ENCODE peak calls at places on chromosomes 12 and 14, in eight cellular contexts. C is Peyer's patch, L is ovary, V is IMR-90, G is pancreas, I is tibial artery, K is left ventricle myocardium inferior, O is left lung. A is an unnamed sample. For H3K4me1, the result is how much of the 10 kb centered on the place peaks cover.

GRCh38 chr12:8890313-8891084 is 23.8 kb upstream of the PHC1 start:
- DNase-seq in C (peak), L (peak), V (peak), G (peak), I (no peak), K (no peak), O (no peak), A (no peak)

GRCh38 chr14:34277191-34277590 is 184.8 kb downstream of the SPTSSA start:
- DNase-seq in C (no peak), L (no peak), V (no peak), G (no peak), I (no peak), K (no peak), O (no peak), A (no peak)

GRCh38 chr12:26791328-26791791 is 41.6 kb downstream of the ITPR2 start:
- DNase-seq in C (no peak), L (no peak), V (peak), G (no peak), I (no peak), K (no peak), O (no peak), A (no peak)

GRCh38 chr14:66330916-66331315 is 155.3 kb upstream of the CCDC196 start:
- DNase-seq in C (no peak), L (no peak), V (no peak), G (no peak), I (no peak), K (no peak), O (no peak), A (no peak)

GRCh38 chr12:121223283-121223946 is 13.5 kb downstream of the P2RX4 start:
- DNase-seq in C (peak), L (no peak), V (no peak), G (no peak), I (no peak), K (no peak), O (no peak), A (no peak)

GRCh38 chr14:26596722-26597030 is 1.2 kb downstream of the NOVA1 start:
- DNase-seq in C (no peak), L (no peak), V (peak), G (no peak), I (peak), K (peak), O (no peak), A (no peak)

GRCh38 chr12:25327321-25327720 is 76.6 kb upstream of the KRAS start:
- DNase-seq in C (no peak), L (no peak), V (no peak), G (no peak), I (no peak), K (no peak), O (no peak), A (no peak)

GRCh38 chr12:67648306-67649164 is at the start of gene DYRK2:
- DNase-seq in C (peak), L (peak), V (peak), G (peak), I (peak), K (peak), O (peak), A (peak)

GRCh38 chr12:106508966-106509365 is 73.8 kb upstream of the RFX4 start:
- DNase-seq in C (no peak), L (no peak), V (peak), G (no peak), I (no peak), K (no peak), O (no peak), A (no peak)

GRCh38 chr12:122152754-122153153 is 21.3 kb downstream of the IL31 start:
- DNase-seq in C (no peak), L (no peak), V (no peak), G (no peak), I (no peak), K (no peak), O (no peak), A (no peak)

GRCh38 chr12:87784350-87784749 is 244.9 kb downstream of the C12orf50 start:
- DNase-seq in C (no peak), L (no peak), V (no peak), G (no peak), I (no peak), K (no peak), O (no peak), A (no peak)

GRCh38 chr12:99553461-99553860 is 94.1 kb upstream of the GARIN6 start:
- DNase-seq in C (no peak), L (no peak), V (no peak), G (no peak), I (no peak), K (no peak), O (no peak), A (no peak)

GRCh38 chr12:101566318-101566717 is 28.5 kb upstream of the MYBPC1 start:
- DNase-seq in C (no peak), L (no peak), V (no peak), G (no peak), I (no peak), K (no peak), O (no peak), A (no peak)

GRCh38 chr14:71539660-71540285 is 392.5 kb upstream of the RGS6 start:
- DNase-seq in C (no peak), L (no peak), V (no peak), G (no peak), I (no peak), K (no peak), O (no peak), A (no peak)

GRCh38 chr12:22656376-22656775 is 31.4 kb downstream of the ETNK1 start:
- DNase-seq in C (no peak), L (no peak), V (no peak), G (no peak), I (no peak), K (no peak), O (no peak), A (no peak)

GRCh38 chr14:54348001-54348611 is 48.7 kb upstream of the CDKN3 start:
- DNase-seq in C (no peak), L (no peak), V (peak), G (no peak), I (no peak), K (no peak), O (no peak), A (no peak)

GRCh38 chr14:23910081-23910875 is 43.3 kb upstream of the DHRS4 start:
- DNase-seq in C (no peak), L (peak), V (peak), G (peak), I (no peak), K (no peak), O (no peak), A (no peak)

GRCh38 chr12:107859367-107859766 is 84.9 kb downstream of the ASCL4 start:
- DNase-seq in C (no peak), L (no peak), V (no peak), G (no peak), I (no peak), K (no peak), O (no peak), A (no peak)

GRCh38 chr14:22653012-22653621 is 9.0 kb upstream of the OR6J1 start:
- DNase-seq in C (peak), L (peak), V (peak), G (peak), I (peak), K (peak), O (peak), A (no peak)

GRCh38 chr14:67583711-67584644 is 16.1 kb downstream of the PIGH start:
- DNase-seq in C (peak), L (no peak), V (peak), G (no peak), I (no peak), K (no peak), O (no peak), A (no peak)

GRCh38 chr12:19150273-19150895 is 20.9 kb downstream of the PLEKHA5 start:
- DNase-seq in C (no peak), L (no peak), V (no peak), G (no peak), I (no peak), K (no peak), O (no peak), A (no peak)

GRCh38 chr14:68670344-68670725 is 122.5 kb downstream of the ZFP36L1 start:
- DNase-seq in C (peak), L (no peak), V (no peak), G (no peak), I (no peak), K (no peak), O (no peak), A (no peak)

GRCh38 chr14:68669644-68670343 is 123.1 kb downstream of the ZFP36L1 start:
- DNase-seq in C (peak), L (no peak), V (no peak), G (no peak), I (peak), K (no peak), O (no peak), A (no peak)

GRCh38 chr14:68668028-68668427 is 124.8 kb downstream of the ZFP36L1 start:
- DNase-seq in C (peak), L (no peak), V (no peak), G (no peak), I (peak), K (no peak), O (no peak), A (no peak)

GRCh38 chr14:68668531-68668930 is 124.3 kb downstream of the ZFP36L1 start:
- DNase-seq in C (no peak), L (no peak), V (no peak), G (no peak), I (peak), K (no peak), O (no peak), A (no peak)

DNA sequence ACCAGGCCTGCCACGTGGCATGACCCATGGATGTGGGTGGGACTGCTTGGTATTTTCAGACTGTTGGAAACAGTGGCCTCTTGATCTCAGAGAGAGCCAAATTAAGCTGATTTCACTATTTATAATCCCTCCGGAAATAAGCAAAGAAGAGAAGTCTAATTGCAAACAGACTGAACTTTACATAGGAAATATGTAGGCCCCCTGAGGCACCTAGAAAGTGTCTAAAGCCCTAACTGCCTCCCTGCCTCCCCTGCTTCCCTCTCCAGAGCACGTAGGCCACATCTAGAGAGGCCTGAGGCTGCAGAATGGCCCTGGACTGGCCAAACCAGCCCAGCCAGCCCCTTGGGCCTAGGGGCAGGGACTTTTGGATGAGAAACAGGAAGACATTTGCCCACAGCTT is 123.8 kb downstream of the ZFP36L1 start:
- DNase-seq in C (no peak), L (no peak), V (no peak), G (no peak), I (peak), K (no peak), O (no peak), A (no peak)
- H3K4me1 ChIP-seq in C (under half), L (under half), V (under half), G (under half), I (half or more), K (half or more), O (half or more), A (under half)

GRCh38 chr14:39368261-39368959 is 63.8 kb downstream of the FBXO33 start:
- DNase-seq in C (no peak), L (peak), V (peak), G (peak), I (no peak), K (no peak), O (no peak), A (no peak)

GRCh38 chr14:39367387-39367751 is 64.9 kb downstream of the FBXO33 start:
- DNase-seq in C (no peak), L (no peak), V (no peak), G (no peak), I (no peak), K (no peak), O (no peak), A (no peak)

GRCh38 chr14:39372656-39373055 is 59.6 kb downstream of the FBXO33 start:
- DNase-seq in C (no peak), L (no peak), V (peak), G (no peak), I (no peak), K (no peak), O (no peak), A (no peak)

GRCh38 chr14:39369029-39369428 is 63.2 kb downstream of the FBXO33 start:
- DNase-seq in C (no peak), L (no peak), V (no peak), G (no peak), I (no peak), K (no peak), O (no peak), A (no peak)

GRCh38 chr14:39370415-39370814 is 61.8 kb downstream of the FBXO33 start:
- DNase-seq in C (no peak), L (no peak), V (no peak), G (no peak), I (no peak), K (no peak), O (no peak), A (no peak)
- TF ChIP-seq CTCF in C (no peak), L (no peak), V (no peak), G (no peak), I (no peak), K (no peak), O (no peak), A (no peak)

DNA sequence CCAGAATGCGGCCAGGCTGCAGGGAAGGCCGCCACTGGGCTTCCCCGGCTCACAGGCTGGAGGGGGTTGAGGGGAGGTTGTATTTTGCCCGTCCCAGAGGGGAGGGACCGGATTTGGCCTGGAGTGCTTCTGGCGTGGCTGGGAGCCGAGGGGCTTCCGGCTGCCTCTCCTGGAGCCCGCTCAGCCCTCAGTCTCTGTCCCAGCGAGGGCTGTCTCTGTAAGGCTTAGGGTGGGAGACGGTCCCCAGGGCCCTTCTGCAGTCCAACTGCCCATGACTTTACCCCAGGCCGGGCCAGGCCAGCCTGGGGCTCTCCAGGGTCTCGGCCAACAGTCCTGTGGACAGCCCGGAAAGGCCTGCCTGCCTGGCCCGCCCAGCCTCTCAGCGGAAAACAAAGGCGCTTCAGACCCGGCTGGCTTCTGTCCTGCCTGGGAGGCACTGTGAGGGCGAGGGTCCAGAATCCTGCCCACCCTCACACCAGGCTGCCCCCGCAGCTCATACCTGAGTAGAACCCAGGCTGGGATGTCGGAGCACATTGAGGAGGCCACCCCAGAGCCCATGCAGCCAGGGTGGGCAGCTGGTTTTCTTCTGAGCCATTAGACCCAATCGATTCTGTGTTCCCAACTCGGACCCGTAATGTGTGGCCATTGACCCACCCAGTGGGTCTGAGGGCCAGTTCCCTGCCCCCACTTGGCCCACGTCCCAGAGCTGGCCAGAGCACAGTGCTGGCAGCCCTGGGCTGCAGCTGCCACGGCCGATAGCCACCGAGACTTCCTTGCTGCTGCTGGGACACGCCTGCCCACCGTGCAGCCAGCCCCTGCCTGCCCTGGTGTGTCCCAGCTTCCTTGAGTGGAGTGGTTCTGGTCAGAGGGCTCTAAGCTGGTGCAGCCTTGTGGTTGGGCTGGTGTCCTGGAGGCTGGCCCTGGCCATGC is 1.6 kb downstream of the CRIP2 start:
- DNase-seq in C (no peak), L (peak), V (peak), G (peak), I (peak), K (peak), O (peak), A (no peak)
- H3K4me3 ChIP-seq in C (peak), L (peak), V (peak), G (peak), I (peak), K (peak), O (peak), A (peak)

GRCh38 chr14:48323655-48324054 is 648.2 kb upstream of the MDGA2 start:
- DNase-seq in C (no peak), L (no peak), V (peak), G (no peak), I (no peak), K (no peak), O (no peak), A (no peak)

GRCh38 chr14:48331421-48331820 is 656.0 kb upstream of the MDGA2 start:
- DNase-seq in C (no peak), L (no peak), V (peak), G (no peak), I (no peak), K (no peak), O (no peak), A (no peak)

GRCh38 chr14:48319823-48320222 is 644.4 kb upstream of the MDGA2 start:
- DNase-seq in C (no peak), L (no peak), V (no peak), G (no peak), I (no peak), K (no peak), O (no peak), A (no peak)

GRCh38 chr14:48325486-48325885 is 650.1 kb upstream of the MDGA2 start:
- DNase-seq in C (no peak), L (no peak), V (peak), G (no peak), I (no peak), K (no peak), O (no peak), A (no peak)
- H3K4me1 ChIP-seq in C (under half), L (under half), V (under half), G (under half), I (under half), K (under half), O (under half), A (under half)

DNA sequence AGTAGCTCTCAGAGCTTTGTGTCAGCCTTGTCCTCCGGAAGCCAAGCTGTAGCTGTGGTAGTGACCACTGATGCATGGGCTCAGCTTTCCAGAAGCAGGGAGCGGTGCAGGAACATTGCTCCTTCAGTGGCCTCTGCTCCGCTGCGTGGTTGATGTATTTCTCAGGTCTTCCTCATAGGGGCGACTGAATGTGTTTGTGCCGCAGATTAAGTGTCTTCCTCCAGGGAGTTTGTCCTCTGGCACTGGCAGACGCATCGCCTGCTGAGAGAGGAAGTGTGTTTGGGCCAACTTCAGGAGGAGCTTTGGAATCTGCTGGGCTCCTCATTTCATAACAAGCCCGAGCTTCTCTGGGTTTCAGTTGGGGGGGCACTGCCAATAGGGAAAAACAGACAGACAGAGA is 69.2 kb upstream of the PRIMA1 start:
- DNase-seq in C (no peak), L (no peak), V (no peak), G (no peak), I (no peak), K (no peak), O (no peak), A (no peak)
- TF ChIP-seq CTCF in C (no peak), L (no peak), V (no peak), G (no peak), I (no peak), K (no peak), O (no peak), A (no peak)

GRCh38 chr14:37586783-37587428 is 8.1 kb downstream of the FOXA1 start:
- DNase-seq in C (no peak), L (no peak), V (no peak), G (no peak), I (no peak), K (no peak), O (no peak), A (no peak)
- H3K4me3 ChIP-seq in C (peak), L (no peak), V (no peak), G (no peak), I (no peak), K (no peak), O (no peak), A (no peak)

DNA sequence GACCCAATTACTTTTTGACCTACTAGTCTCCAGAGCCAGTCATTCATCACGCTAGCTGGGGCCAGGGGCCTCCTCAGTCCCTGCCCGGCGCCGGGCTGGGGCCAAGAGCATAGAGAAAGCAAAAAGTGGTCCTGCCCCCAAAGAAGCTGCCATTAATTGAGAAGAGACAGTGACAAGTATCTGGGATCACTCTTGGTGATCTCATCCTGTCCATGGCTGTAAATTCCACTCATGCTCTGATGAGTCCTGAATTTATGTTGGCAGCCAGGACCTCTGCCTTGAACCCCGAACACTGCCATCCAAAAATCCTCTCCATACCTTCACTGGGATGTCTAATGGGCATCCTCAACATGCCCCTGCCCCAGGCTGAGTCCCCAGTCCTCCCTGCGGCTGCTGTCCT is 34.4 kb upstream of the DLK1 start:
- DNase-seq in C (no peak), L (no peak), V (no peak), G (no peak), I (no peak), K (no peak), O (no peak), A (no peak)
- H3K4me1 ChIP-seq in C (under half), L (under half), V (under half), G (under half), I (under half), K (under half), O (under half), A (under half)

DNA sequence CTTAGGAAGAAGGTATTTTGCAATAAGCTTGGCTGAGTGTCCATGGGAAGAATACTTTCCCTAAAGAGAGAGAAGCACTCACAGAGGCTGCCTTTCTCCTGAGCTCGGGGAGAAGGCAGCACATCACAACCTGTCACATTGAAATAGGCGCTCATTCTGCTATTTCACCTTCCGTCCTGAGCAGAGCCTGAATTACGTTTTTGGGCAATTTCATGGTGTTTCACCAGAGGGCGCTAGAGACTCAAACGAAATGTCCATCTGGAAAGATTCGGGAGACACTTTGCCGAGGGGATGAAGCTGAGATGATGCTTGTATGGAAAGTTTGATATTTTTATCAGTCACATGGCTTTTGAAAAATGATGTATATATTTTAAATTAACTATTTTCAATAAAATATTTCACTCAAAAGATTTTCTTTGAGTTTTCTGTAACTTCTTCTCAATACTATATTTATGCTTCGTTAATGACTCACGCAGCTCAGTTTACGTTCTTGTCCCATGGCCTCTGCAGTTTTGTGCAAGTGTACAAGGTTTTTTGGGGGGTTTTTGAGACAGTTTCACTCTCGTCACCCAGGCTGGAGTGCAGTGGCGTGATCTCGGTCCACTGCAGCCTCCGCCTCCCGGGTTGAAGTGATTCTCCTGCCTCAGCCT is 17.4 kb upstream of the B4GALNT3 start:
- DNase-seq in C (peak), L (peak), V (peak), G (no peak), I (no peak), K (no peak), O (no peak), A (peak)
- TF ChIP-seq CTCF in C (peak), L (peak), V (peak), G (peak), I (peak), K (peak), O (peak), A (peak)

GRCh38 chr14:89638888-89639287 is 221.9 kb upstream of the FOXN3 start:
- DNase-seq in C (no peak), L (no peak), V (no peak), G (no peak), I (no peak), K (no peak), O (no peak), A (no peak)
- H3K4me3 ChIP-seq in C (no peak), L (no peak), V (no peak), G (no peak), I (no peak), K (no peak), O (no peak), A (no peak)